ENCODE peak calls at places on chromosome 11, in seven cellular contexts. One of them, this sample, is unnamed.
A peak's percentile ranks its signal among the peaks of the same experiment; 100 is the strongest.

GRCh38 chr11:102318469-102318868 is 1.2 kb downstream of the BIRC3 start:
- DNase-seq in GM18507: no peak
- DNase-seq in fibroblast of lung: peak; percentile 20
- DNase-seq in stimulated activated CD4-positive, alpha-beta T cell treated with anti-CD3 and anti-CD28 coated beads, Interleukin-1b, Interleukin-23, amount 100 ng/mL, for 24 hours: no peak
- DNase-seq in posterior vena cava: no peak
- DNase-seq in skeletal muscle cell: no peak
- DNase-seq in NCI-H2171 treated with DMSO at 0.1 percent for 48 hours: no peak
- DNase-seq in this sample: peak; percentile 27

GRCh38 chr11:117875397-117876048 is 935 bp downstream of the FXYD6 start:
- DNase-seq in GM18507: no peak
- DNase-seq in fibroblast of lung: no peak
- DNase-seq in stimulated activated CD4-positive, alpha-beta T cell treated with anti-CD3 and anti-CD28 coated beads, Interleukin-1b, Interleukin-23, amount 100 ng/mL, for 24 hours: no peak
- DNase-seq in posterior vena cava: peak; percentile 68
- DNase-seq in skeletal muscle cell: no peak
- DNase-seq in NCI-H2171 treated with DMSO at 0.1 percent for 48 hours: peak; percentile 28
- DNase-seq in this sample: no peak

GRCh38 chr11:809287-810039 is at the start of gene RPLP2:
- DNase-seq in GM18507: peak; percentile 92
- DNase-seq in fibroblast of lung: peak; percentile 96
- DNase-seq in stimulated activated CD4-positive, alpha-beta T cell treated with anti-CD3 and anti-CD28 coated beads, Interleukin-1b, Interleukin-23, amount 100 ng/mL, for 24 hours: peak; percentile 97
- DNase-seq in posterior vena cava: peak; percentile 100
- DNase-seq in skeletal muscle cell: peak; percentile 87
- DNase-seq in NCI-H2171 treated with DMSO at 0.1 percent for 48 hours: peak; percentile 79
- DNase-seq in this sample: peak; percentile 93

GRCh38 chr11:116384407-116384806 is 388.4 kb downstream of the BUD13 start:
- DNase-seq in GM18507: no peak
- DNase-seq in fibroblast of lung: no peak
- DNase-seq in stimulated activated CD4-positive, alpha-beta T cell treated with anti-CD3 and anti-CD28 coated beads, Interleukin-1b, Interleukin-23, amount 100 ng/mL, for 24 hours: no peak
- DNase-seq in posterior vena cava: no peak
- DNase-seq in skeletal muscle cell: no peak
- DNase-seq in NCI-H2171 treated with DMSO at 0.1 percent for 48 hours: no peak
- DNase-seq in this sample: no peak

GRCh38 chr11:118224512-118225180 is at the start of gene JAML:
- DNase-seq in GM18507: no peak
- DNase-seq in fibroblast of lung: no peak
- DNase-seq in stimulated activated CD4-positive, alpha-beta T cell treated with anti-CD3 and anti-CD28 coated beads, Interleukin-1b, Interleukin-23, amount 100 ng/mL, for 24 hours: no peak
- DNase-seq in posterior vena cava: no peak
- DNase-seq in skeletal muscle cell: no peak
- DNase-seq in NCI-H2171 treated with DMSO at 0.1 percent for 48 hours: no peak
- DNase-seq in this sample: peak; percentile 47

GRCh38 chr11:125369808-125370207 is 126.3 kb downstream of the FEZ1 start:
- DNase-seq in GM18507: no peak
- DNase-seq in fibroblast of lung: no peak
- DNase-seq in stimulated activated CD4-positive, alpha-beta T cell treated with anti-CD3 and anti-CD28 coated beads, Interleukin-1b, Interleukin-23, amount 100 ng/mL, for 24 hours: no peak
- DNase-seq in posterior vena cava: no peak
- DNase-seq in skeletal muscle cell: no peak
- DNase-seq in NCI-H2171 treated with DMSO at 0.1 percent for 48 hours: no peak
- DNase-seq in this sample: no peak

GRCh38 chr11:115848080-115848479 is 343.9 kb upstream of the CADM1 start:
- DNase-seq in GM18507: no peak
- DNase-seq in fibroblast of lung: no peak
- DNase-seq in stimulated activated CD4-positive, alpha-beta T cell treated with anti-CD3 and anti-CD28 coated beads, Interleukin-1b, Interleukin-23, amount 100 ng/mL, for 24 hours: no peak
- DNase-seq in posterior vena cava: no peak
- DNase-seq in skeletal muscle cell: no peak
- DNase-seq in NCI-H2171 treated with DMSO at 0.1 percent for 48 hours: no peak
- DNase-seq in this sample: no peak

GRCh38 chr11:11577932-11578331 is 43.9 kb downstream of the GALNT18 start:
- DNase-seq in GM18507: no peak
- DNase-seq in fibroblast of lung: no peak
- DNase-seq in stimulated activated CD4-positive, alpha-beta T cell treated with anti-CD3 and anti-CD28 coated beads, Interleukin-1b, Interleukin-23, amount 100 ng/mL, for 24 hours: no peak
- DNase-seq in posterior vena cava: no peak
- DNase-seq in skeletal muscle cell: no peak
- DNase-seq in NCI-H2171 treated with DMSO at 0.1 percent for 48 hours: no peak
- DNase-seq in this sample: no peak

This sample was measured in T-helper 1 cell.